ENCODE peak calls at places on chromosomes 12 and 14, in six cellular contexts. W, F, Q, B, C and A are unnamed samples.

GRCh38 chr14:56199095-56199975 is 81.1 kb downstream of the PELI2 start:
- DNase-seq in B (no peak), F (peak; percentile 96), W (peak; percentile 85), Q (no peak), C (no peak), A (no peak)

GRCh38 chr14:52355016-52355430 is 40.9 kb downstream of the PTGER2 start:
- DNase-seq in F (no peak), Q (no peak), W (no peak), B (peak; percentile 73), C (no peak), A (no peak)

GRCh38 chr12:104953323-104953722 is 4.8 kb downstream of the SLC41A2 start:
- DNase-seq in B (no peak), F (peak; percentile 38), C (no peak), W (no peak), Q (no peak), A (no peak)

GRCh38 chr12:79023784-79024183 is 159.2 kb downstream of the SYT1 start:
- DNase-seq in B (no peak), F (no peak), Q (no peak), W (no peak), C (no peak), A (no peak)

GRCh38 chr14:95681153-95681552 is 5.1 kb upstream of the TCL1B start:
- DNase-seq in B (no peak), Q (no peak), F (no peak), W (no peak), C (no peak), A (no peak)

GRCh38 chr12:54381136-54381535 is 3.4 kb downstream of the ZNF385A start:
- DNase-seq in C (no peak), Q (no peak), W (no peak), B (no peak), F (no peak), A (no peak)

GRCh38 chr12:51421266-51421884 is 3.3 kb upstream of the SLC4A8 start:
- DNase-seq in Q (no peak), B (peak; percentile 41), C (peak; percentile 15), W (no peak), F (peak; percentile 63), A (peak; percentile 24)

GRCh38 chr14:87615050-87615449 is 377.9 kb downstream of the GALC start:
- DNase-seq in W (no peak), B (no peak), Q (no peak), C (no peak), F (no peak), A (no peak)

GRCh38 chr12:13099910-13100609 is 3.4 kb downstream of the GSG1 start:
- DNase-seq in Q (no peak), F (peak; percentile 30), C (no peak), B (no peak), W (no peak), A (no peak)

GRCh38 chr12:126772171-126772864 is 1494.7 kb upstream of the TMEM132C start:
- DNase-seq in W (no peak), F (no peak), Q (no peak), B (no peak), C (no peak), A (no peak)

GRCh38 chr12:109542014-109542413 is 31.3 kb downstream of the MMAB start:
- DNase-seq in W (no peak), Q (no peak), F (peak; percentile 19), B (no peak), C (no peak), A (no peak)

GRCh38 chr12:123934016-123934620 is 38.5 kb downstream of the CCDC92 start:
- DNase-seq in W (no peak), C (no peak), Q (no peak), B (no peak), F (no peak), A (no peak)

DNA sequence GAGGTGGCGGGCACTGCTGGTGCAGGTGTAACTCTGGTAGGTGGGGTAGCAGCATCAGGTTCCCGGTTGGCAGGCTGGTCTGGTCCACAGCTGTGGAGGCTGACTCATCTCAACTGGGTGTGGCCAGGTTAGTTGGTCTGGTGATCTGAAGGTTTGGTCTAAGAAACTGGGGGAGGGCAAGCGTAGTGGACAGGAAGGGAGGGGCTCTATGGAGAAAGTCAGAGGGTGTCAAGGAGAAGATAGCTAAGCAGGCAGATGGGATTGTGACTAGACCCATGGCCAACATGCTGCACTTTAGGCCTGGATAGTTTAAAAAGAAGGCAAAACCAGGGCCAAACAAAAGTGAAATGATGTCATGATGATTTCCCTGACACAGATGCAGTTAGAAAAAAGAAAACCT is 7.9 kb downstream of the TRIM9 start:
- DNase-seq in Q (no peak), B (no peak), C (no peak), W (peak; percentile 65), F (no peak), A (no peak)
- TF ChIP-seq POLR2AphosphoS5 in Q (no peak), B (no peak), C (no peak), W (no peak), F (no peak), A (no peak)

DNA sequence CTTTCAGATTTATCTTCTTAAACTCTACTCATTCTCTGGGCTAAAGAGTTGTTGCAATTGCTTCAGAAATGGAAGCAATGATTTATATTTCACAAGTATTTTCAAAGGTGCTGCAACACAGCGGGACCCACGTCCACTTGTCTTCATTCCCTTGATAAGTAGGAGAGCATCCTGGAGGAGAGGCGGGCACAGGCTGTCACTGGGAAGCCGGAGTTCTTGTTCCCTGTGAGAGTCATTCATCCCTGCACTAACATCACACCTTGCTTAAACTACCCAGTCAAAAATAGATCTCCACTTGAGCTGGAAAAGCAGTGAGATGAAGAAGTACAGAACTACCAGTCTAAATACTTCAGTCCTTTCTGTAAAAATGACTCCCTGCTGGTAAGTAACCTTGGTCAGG is 160.5 kb upstream of the RASSF8 start:
- DNase-seq in W (no peak), B (no peak), Q (no peak), C (no peak), F (no peak), A (no peak)
- TF ChIP-seq CTCF in W (no peak), B (no peak), Q (no peak), C (no peak), F (no peak), A (no peak)

GRCh38 chr12:10737249-10737648 is 14.1 kb upstream of the YBX3 start:
- DNase-seq in C (no peak), Q (no peak), B (no peak), F (no peak), W (no peak), A (no peak)
- TF ChIP-seq POLR2AphosphoS5 in C (no peak), Q (no peak), B (no peak), F (no peak), W (no peak), A (no peak)

DNA sequence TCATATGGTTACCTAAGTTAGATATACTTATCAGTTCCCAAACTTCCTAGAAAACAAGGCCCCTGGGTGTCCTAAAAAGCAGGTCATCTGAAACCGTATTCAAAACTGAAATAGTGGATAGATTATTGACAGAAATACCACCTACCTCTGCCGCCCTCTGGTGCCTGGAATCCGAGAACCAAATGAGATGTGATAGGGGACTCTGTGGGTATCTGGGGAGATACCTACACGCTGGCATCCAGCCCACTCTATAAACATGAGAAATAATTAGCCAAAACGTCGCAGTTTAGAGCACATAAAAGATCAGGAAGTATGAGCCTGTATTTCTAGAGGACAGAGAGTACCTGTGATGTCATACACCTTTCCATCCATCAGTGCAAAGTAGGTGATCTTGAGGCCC is 4.4 kb downstream of the ORMDL2 start:
- DNase-seq in F (no peak), Q (no peak), W (no peak), C (no peak), B (no peak), A (no peak)
- TF ChIP-seq CTCF in F (no peak), Q (no peak), W (no peak), C (peak; percentile 56), B (peak; percentile 72), A (no peak)

GRCh38 chr12:121992059-121992879 is 29.4 kb upstream of the BCL7A start:
- DNase-seq in B (peak; percentile 85), W (no peak), F (peak; percentile 97), C (no peak), Q (no peak), A (no peak)
- TF ChIP-seq POLR2AphosphoS5 in B (no peak), W (no peak), F (peak; percentile 83), C (no peak), Q (no peak), A (no peak)

DNA sequence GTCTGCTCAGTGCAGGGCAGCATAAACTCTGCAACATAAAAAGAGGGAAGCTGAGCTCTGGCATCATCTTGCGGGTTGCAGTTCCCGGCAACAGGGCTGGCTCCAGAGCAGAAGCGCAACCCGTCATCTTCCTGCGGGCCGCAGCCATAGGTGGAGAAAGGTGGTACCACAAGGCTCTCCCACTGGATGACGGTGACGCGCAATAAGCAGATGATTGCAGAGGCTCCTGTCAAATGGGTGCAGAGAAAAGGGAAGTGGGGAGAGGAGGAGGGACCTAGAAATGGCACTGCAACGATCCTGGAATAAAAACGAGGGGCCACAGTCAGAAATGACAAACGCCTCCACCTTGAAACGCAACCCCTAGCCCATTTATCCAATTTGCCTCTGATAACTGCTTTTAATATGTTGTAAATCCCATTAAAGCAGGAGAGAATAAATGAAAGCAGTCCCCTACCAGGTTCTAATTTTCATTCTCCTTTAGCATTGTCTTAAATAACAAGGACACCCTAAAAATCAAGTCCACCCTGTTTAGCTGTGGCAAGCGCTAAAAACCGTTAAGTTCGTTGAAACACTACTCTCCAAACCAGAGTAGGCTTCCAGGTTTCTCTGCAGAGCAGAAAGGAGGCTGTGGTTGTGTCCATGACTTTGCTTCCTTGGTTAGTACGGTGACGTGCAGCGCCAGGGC is 30.9 kb upstream of the TUBA1C start:
- DNase-seq in Q (peak; percentile 94), W (peak; percentile 79), F (no peak), C (no peak), B (no peak), A (no peak)
- TF ChIP-seq CTCF in Q (no peak), W (no peak), F (no peak), C (no peak), B (no peak), A (no peak)

GRCh38 chr14:90398315-90398811 is 1.5 kb downstream of the CALM1 start:
- DNase-seq in B (no peak), C (no peak), Q (peak; percentile 92), W (peak; percentile 81), F (peak; percentile 45), A (peak; percentile 52)
- TF ChIP-seq POLR2AphosphoS5 in B (no peak), C (no peak), Q (peak; percentile 73), W (peak; percentile 65), F (no peak), A (no peak)